ENCODE peak calls at places on chromosomes 13 and 19, in seven cellular contexts. One of them, this sample, is unnamed.

GRCh38 chr13:113119822-113120189 is 2.8 kb upstream of the F10 start:
- DNase-seq in activated B cell treated with CpG ODN at 0.5 μM for 24 hours: no peak
- DNase-seq in HFFc6: no peak
- DNase-seq in heart left ventricle: no peak
- DNase-seq in cardiac muscle cell: no peak
- DNase-seq in kidney: peak
- DNase-seq in osteocyte: peak
- DNase-seq in this sample: peak

GRCh38 chr13:37651891-37652290 is 53.3 kb upstream of the POSTN start:
- DNase-seq in kidney: no peak
- DNase-seq in osteocyte: no peak
- DNase-seq in activated B cell treated with CpG ODN at 0.5 μM for 24 hours: no peak
- DNase-seq in cardiac muscle cell: no peak
- DNase-seq in heart left ventricle: no peak
- DNase-seq in HFFc6: no peak
- DNase-seq in this sample: no peak

GRCh38 chr19:40798997-40799557 is at the start of gene EGLN2:
- DNase-seq in cardiac muscle cell: no peak
- DNase-seq in HFFc6: no peak
- DNase-seq in activated B cell treated with CpG ODN at 0.5 μM for 24 hours: peak
- DNase-seq in osteocyte: no peak
- DNase-seq in heart left ventricle: no peak
- DNase-seq in kidney: no peak
- DNase-seq in this sample: no peak

GRCh38 chr19:55641376-55642152 is 762 bp downstream of the ZNF580 start:
- DNase-seq in HFFc6: no peak
- DNase-seq in kidney: no peak
- DNase-seq in cardiac muscle cell: peak
- DNase-seq in activated B cell treated with CpG ODN at 0.5 μM for 24 hours: no peak
- DNase-seq in osteocyte: no peak
- DNase-seq in heart left ventricle: no peak
- DNase-seq in this sample: no peak

GRCh38 chr19:33440682-33441081 is 67.2 kb downstream of the CEBPG start:
- DNase-seq in kidney: peak
- DNase-seq in osteocyte: no peak
- DNase-seq in heart left ventricle: peak
- DNase-seq in activated B cell treated with CpG ODN at 0.5 μM for 24 hours: no peak
- DNase-seq in HFFc6: no peak
- DNase-seq in cardiac muscle cell: no peak
- DNase-seq in this sample: no peak

GRCh38 chr19:15251749-15252397 is 19.6 kb upstream of the EPHX3 start:
- DNase-seq in HFFc6: peak
- DNase-seq in activated B cell treated with CpG ODN at 0.5 μM for 24 hours: no peak
- DNase-seq in heart left ventricle: peak
- DNase-seq in kidney: peak
- DNase-seq in cardiac muscle cell: peak
- DNase-seq in osteocyte: peak
- DNase-seq in this sample: peak

GRCh38 chr19:53782698-53783097 is 41.4 kb downstream of the NLRP12 start:
- DNase-seq in HFFc6: no peak
- DNase-seq in osteocyte: no peak
- DNase-seq in cardiac muscle cell: no peak
- DNase-seq in heart left ventricle: no peak
- DNase-seq in kidney: no peak
- DNase-seq in activated B cell treated with CpG ODN at 0.5 μM for 24 hours: no peak
- DNase-seq in this sample: no peak

GRCh38 chr19:4328243-4328990 is 10.2 kb downstream of the STAP2 start:
- DNase-seq in heart left ventricle: peak
- DNase-seq in HFFc6: peak
- DNase-seq in kidney: peak
- DNase-seq in activated B cell treated with CpG ODN at 0.5 μM for 24 hours: peak
- DNase-seq in cardiac muscle cell: peak
- DNase-seq in osteocyte: peak
- DNase-seq in this sample: peak

GRCh38 chr19:35107541-35107939 is 8.1 kb upstream of the FXYD3 start:
- DNase-seq in heart left ventricle: no peak
- DNase-seq in kidney: no peak
- DNase-seq in HFFc6: no peak
- DNase-seq in osteocyte: no peak
- DNase-seq in cardiac muscle cell: peak
- DNase-seq in activated B cell treated with CpG ODN at 0.5 μM for 24 hours: no peak
- DNase-seq in this sample: no peak

GRCh38 chr19:47682939-47683338 is 30.3 kb upstream of the EHD2 start:
- DNase-seq in activated B cell treated with CpG ODN at 0.5 μM for 24 hours: no peak
- DNase-seq in heart left ventricle: no peak
- DNase-seq in kidney: no peak
- DNase-seq in cardiac muscle cell: peak
- DNase-seq in HFFc6: no peak
- DNase-seq in osteocyte: no peak
- DNase-seq in this sample: no peak

GRCh38 chr13:62964522-62964921 is 1548.9 kb upstream of the PCDH20 start:
- DNase-seq in kidney: no peak
- DNase-seq in heart left ventricle: no peak
- DNase-seq in activated B cell treated with CpG ODN at 0.5 μM for 24 hours: no peak
- DNase-seq in osteocyte: no peak
- DNase-seq in HFFc6: no peak
- DNase-seq in cardiac muscle cell: no peak
- DNase-seq in this sample: no peak

GRCh38 chr19:47610546-47610894 is 1.6 kb downstream of the BICRA start:
- DNase-seq in activated B cell treated with CpG ODN at 0.5 μM for 24 hours: no peak
- DNase-seq in kidney: no peak
- DNase-seq in osteocyte: no peak
- DNase-seq in HFFc6: no peak
- DNase-seq in heart left ventricle: no peak
- DNase-seq in cardiac muscle cell: no peak
- DNase-seq in this sample: no peak

GRCh38 chr19:9671654-9672053 is 3.2 kb downstream of the ZNF562 start:
- DNase-seq in HFFc6: no peak
- DNase-seq in cardiac muscle cell: no peak
- DNase-seq in kidney: no peak
- DNase-seq in osteocyte: no peak
- DNase-seq in activated B cell treated with CpG ODN at 0.5 μM for 24 hours: no peak
- DNase-seq in heart left ventricle: no peak
- DNase-seq in this sample: no peak

GRCh38 chr19:9673912-9674668 is 810 bp downstream of the ZNF562 start:
- DNase-seq in osteocyte: no peak
- DNase-seq in cardiac muscle cell: no peak
- DNase-seq in HFFc6: no peak
- DNase-seq in heart left ventricle: no peak
- DNase-seq in activated B cell treated with CpG ODN at 0.5 μM for 24 hours: no peak
- DNase-seq in kidney: no peak
- DNase-seq in this sample: no peak

GRCh38 chr19:9667898-9668297 is 7.0 kb downstream of the ZNF562 start:
- DNase-seq in osteocyte: no peak
- DNase-seq in heart left ventricle: no peak
- DNase-seq in kidney: no peak
- DNase-seq in HFFc6: no peak
- DNase-seq in activated B cell treated with CpG ODN at 0.5 μM for 24 hours: no peak
- DNase-seq in cardiac muscle cell: no peak
- DNase-seq in this sample: no peak

GRCh38 chr19:9672893-9673292 is 2.0 kb downstream of the ZNF562 start:
- DNase-seq in kidney: no peak
- DNase-seq in activated B cell treated with CpG ODN at 0.5 μM for 24 hours: no peak
- DNase-seq in osteocyte: no peak
- DNase-seq in HFFc6: no peak
- DNase-seq in heart left ventricle: no peak
- DNase-seq in cardiac muscle cell: no peak
- DNase-seq in this sample: no peak

DNA sequence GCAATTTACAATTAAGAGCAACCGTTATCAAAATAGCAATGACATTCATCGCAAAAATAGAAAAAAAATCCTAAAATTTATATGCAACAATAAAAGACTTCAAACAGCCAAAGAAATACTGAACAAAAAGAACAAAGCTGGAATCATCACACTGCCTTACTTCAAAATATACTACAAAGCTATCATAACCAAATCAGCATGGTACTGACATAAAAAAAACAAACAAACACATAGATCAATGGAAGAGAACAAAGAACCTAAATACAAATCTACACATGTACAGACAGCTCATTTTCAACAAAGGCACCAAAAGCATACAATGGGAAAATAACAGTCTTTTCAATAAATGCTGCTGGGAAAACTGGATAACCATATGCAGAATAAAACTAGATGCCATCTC is 6.4 kb downstream of the ZNF562 start:
- DNase-seq in heart left ventricle: no peak
- DNase-seq in activated B cell treated with CpG ODN at 0.5 μM for 24 hours: no peak
- DNase-seq in cardiac muscle cell: no peak
- DNase-seq in osteocyte: no peak
- DNase-seq in HFFc6: no peak
- DNase-seq in kidney: no peak
- DNase-seq in this sample: no peak
- TF ChIP-seq CTCF in heart left ventricle: no peak
- TF ChIP-seq CTCF in activated B cell treated with CpG ODN at 0.5 μM for 24 hours: no peak
- TF ChIP-seq CTCF in cardiac muscle cell: no peak
- TF ChIP-seq CTCF in osteocyte: no peak
- TF ChIP-seq CTCF in HFFc6: no peak
- TF ChIP-seq CTCF in kidney: no peak
- TF ChIP-seq CTCF in this sample: no peak

GRCh38 chr13:45362939-45363338 is 22.0 kb upstream of the TPT1 start:
- DNase-seq in activated B cell treated with CpG ODN at 0.5 μM for 24 hours: no peak
- DNase-seq in osteocyte: no peak
- DNase-seq in cardiac muscle cell: no peak
- DNase-seq in HFFc6: no peak
- DNase-seq in heart left ventricle: no peak
- DNase-seq in kidney: no peak
- DNase-seq in this sample: no peak
- TF ChIP-seq CTCF in activated B cell treated with CpG ODN at 0.5 μM for 24 hours: no peak
- TF ChIP-seq CTCF in osteocyte: no peak
- TF ChIP-seq CTCF in cardiac muscle cell: no peak
- TF ChIP-seq CTCF in HFFc6: peak
- TF ChIP-seq CTCF in heart left ventricle: no peak
- TF ChIP-seq CTCF in kidney: no peak
- TF ChIP-seq CTCF in this sample: no peak

GRCh38 chr13:92354583-92354982 is 872.0 kb upstream of the GPC6 start:
- DNase-seq in kidney: no peak
- DNase-seq in osteocyte: no peak
- DNase-seq in activated B cell treated with CpG ODN at 0.5 μM for 24 hours: no peak
- DNase-seq in heart left ventricle: no peak
- DNase-seq in HFFc6: no peak
- DNase-seq in cardiac muscle cell: peak
- DNase-seq in this sample: no peak

DNA sequence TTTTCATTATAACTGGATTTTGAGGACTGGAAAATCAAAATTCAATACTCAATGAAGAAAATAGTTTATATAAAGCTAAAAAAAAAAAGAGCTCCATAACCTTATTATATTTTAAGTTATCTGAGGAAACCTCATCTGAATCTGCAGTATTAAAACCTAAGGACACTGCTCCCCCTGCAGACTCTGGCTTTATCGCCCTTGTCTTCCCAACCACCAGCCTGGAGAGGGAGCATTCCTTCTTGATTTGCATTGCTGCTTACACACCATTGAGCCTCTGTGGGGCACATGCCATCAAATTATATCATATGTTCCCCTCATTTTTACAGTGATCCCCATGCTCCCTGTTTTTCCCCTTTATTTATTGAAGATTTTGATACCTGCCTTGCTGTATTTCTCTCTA is 871.4 kb upstream of the GPC6 start:
- DNase-seq in kidney: no peak
- DNase-seq in osteocyte: no peak
- DNase-seq in activated B cell treated with CpG ODN at 0.5 μM for 24 hours: no peak
- DNase-seq in cardiac muscle cell: peak
- DNase-seq in HFFc6: no peak
- DNase-seq in heart left ventricle: no peak
- DNase-seq in this sample: no peak
- TF ChIP-seq CTCF in kidney: no peak
- TF ChIP-seq CTCF in osteocyte: peak
- TF ChIP-seq CTCF in activated B cell treated with CpG ODN at 0.5 μM for 24 hours: no peak
- TF ChIP-seq CTCF in cardiac muscle cell: peak
- TF ChIP-seq CTCF in HFFc6: no peak
- TF ChIP-seq CTCF in heart left ventricle: peak
- TF ChIP-seq CTCF in this sample: peak

GRCh38 chr13:27830010-27830409 is 37.7 kb downstream of the GSX1 start:
- DNase-seq in kidney: peak
- DNase-seq in activated B cell treated with CpG ODN at 0.5 μM for 24 hours: peak
- DNase-seq in HFFc6: no peak
- DNase-seq in heart left ventricle: peak
- DNase-seq in osteocyte: peak
- DNase-seq in cardiac muscle cell: peak
- DNase-seq in this sample: peak
- TF ChIP-seq CTCF in kidney: peak
- TF ChIP-seq CTCF in activated B cell treated with CpG ODN at 0.5 μM for 24 hours: peak
- TF ChIP-seq CTCF in HFFc6: peak
- TF ChIP-seq CTCF in heart left ventricle: peak
- TF ChIP-seq CTCF in osteocyte: peak
- TF ChIP-seq CTCF in cardiac muscle cell: peak
- TF ChIP-seq CTCF in this sample: peak

GRCh38 chr19:45878043-45878794 is 7.7 kb downstream of the IRF2BP1 start:
- DNase-seq in osteocyte: no peak
- DNase-seq in HFFc6: no peak
- DNase-seq in heart left ventricle: no peak
- DNase-seq in kidney: no peak
- DNase-seq in activated B cell treated with CpG ODN at 0.5 μM for 24 hours: no peak
- DNase-seq in cardiac muscle cell: no peak
- DNase-seq in this sample: no peak
- TF ChIP-seq CTCF in osteocyte: no peak
- TF ChIP-seq CTCF in HFFc6: no peak
- TF ChIP-seq CTCF in heart left ventricle: no peak
- TF ChIP-seq CTCF in kidney: no peak
- TF ChIP-seq CTCF in activated B cell treated with CpG ODN at 0.5 μM for 24 hours: no peak
- TF ChIP-seq CTCF in cardiac muscle cell: no peak
- TF ChIP-seq CTCF in this sample: no peak

GRCh38 chr19:10701955-10702307 is 692 bp downstream of the QTRT1 start:
- DNase-seq in activated B cell treated with CpG ODN at 0.5 μM for 24 hours: peak
- DNase-seq in kidney: no peak
- DNase-seq in HFFc6: no peak
- DNase-seq in heart left ventricle: no peak
- DNase-seq in osteocyte: no peak
- DNase-seq in cardiac muscle cell: no peak
- DNase-seq in this sample: no peak
- TF ChIP-seq CTCF in activated B cell treated with CpG ODN at 0.5 μM for 24 hours: no peak
- TF ChIP-seq CTCF in kidney: no peak
- TF ChIP-seq CTCF in HFFc6: no peak
- TF ChIP-seq CTCF in heart left ventricle: no peak
- TF ChIP-seq CTCF in osteocyte: no peak
- TF ChIP-seq CTCF in cardiac muscle cell: no peak
- TF ChIP-seq CTCF in this sample: no peak

DNA sequence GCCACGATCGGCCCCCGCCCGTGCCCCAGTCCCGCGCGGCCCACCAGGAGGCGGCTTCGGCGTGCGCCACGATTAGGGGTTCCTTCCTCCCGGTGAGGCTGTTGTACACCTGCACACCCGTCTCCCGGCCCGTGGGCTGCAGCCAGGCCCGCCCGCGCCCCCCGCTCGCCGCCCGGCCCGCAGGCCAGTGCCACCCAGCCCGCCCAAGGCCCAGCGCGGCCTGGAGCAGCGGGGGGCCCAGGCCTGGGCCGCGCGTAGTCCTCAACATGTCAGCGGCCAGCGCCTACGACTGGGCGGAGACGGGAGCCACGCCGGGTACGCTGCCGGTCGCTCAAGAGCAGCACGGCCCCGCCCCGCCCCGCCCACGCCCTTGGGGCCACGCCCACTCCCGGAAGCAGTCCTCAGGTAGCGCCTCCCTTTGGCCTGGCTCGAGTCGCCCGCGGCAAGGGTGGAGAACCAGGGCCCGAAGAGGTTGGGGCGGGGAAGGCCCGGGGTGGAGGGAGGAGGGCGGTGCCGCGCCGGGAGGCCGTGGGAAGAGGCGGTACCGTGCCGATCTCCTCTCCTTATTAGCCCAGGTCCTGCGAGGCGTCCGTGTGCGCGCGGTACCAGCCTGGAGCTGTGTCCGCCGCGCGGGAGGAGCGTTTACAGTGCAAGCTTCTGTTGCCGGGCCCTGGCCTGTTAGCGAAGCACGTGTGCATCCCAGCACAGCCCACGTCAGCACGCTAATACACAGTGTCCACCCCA is at the start of gene CARS2:
- DNase-seq in HFFc6: peak
- DNase-seq in osteocyte: peak
- DNase-seq in activated B cell treated with CpG ODN at 0.5 μM for 24 hours: peak
- DNase-seq in cardiac muscle cell: peak
- DNase-seq in heart left ventricle: peak
- DNase-seq in kidney: peak
- DNase-seq in this sample: peak
- TF ChIP-seq CTCF in HFFc6: peak
- TF ChIP-seq CTCF in osteocyte: peak
- TF ChIP-seq CTCF in activated B cell treated with CpG ODN at 0.5 μM for 24 hours: no peak
- TF ChIP-seq CTCF in cardiac muscle cell: no peak
- TF ChIP-seq CTCF in heart left ventricle: peak
- TF ChIP-seq CTCF in kidney: peak
- TF ChIP-seq CTCF in this sample: peak

This sample was measured in type B pancreatic cell.